ENCODE peak calls at places on chromosomes 16 and 17, in four cellular contexts. B is mesenchymal stem cell, Q is IMR-90, W is neuronal stem cell. A is an unnamed sample.

GRCh38 chr16:11670171-11671131 is 2.2 kb downstream of the SNN start:
- DNase-seq in B (no peak), W (no peak), Q (no peak), A (no peak)

GRCh38 chr17:14815079-14815478 is 450.0 kb downstream of the PMP22 start:
- DNase-seq in Q (peak), B (no peak), W (no peak), A (no peak)

GRCh38 chr16:31870809-31871208 is 2.8 kb upstream of the ZNF267 start:
- DNase-seq in W (no peak), Q (no peak), B (no peak), A (no peak)

GRCh38 chr17:78771758-78772382 is 10.2 kb downstream of the CYTH1 start:
- DNase-seq in W (no peak), Q (no peak), B (no peak), A (no peak)

GRCh38 chr17:51848451-51848850 is 310.1 kb downstream of the CA10 start:
- DNase-seq in B (no peak), Q (no peak), W (no peak), A (no peak)

GRCh38 chr17:77894126-77894956 is 64.2 kb upstream of the TNRC6C start:
- DNase-seq in W (no peak), B (no peak), Q (no peak), A (no peak)

GRCh38 chr17:71361691-71362450 is 758.9 kb upstream of the SOX9 start:
- DNase-seq in B (no peak), W (no peak), Q (peak), A (no peak)

GRCh38 chr16:64242510-64242909 is 879.4 kb downstream of the CDH11 start:
- DNase-seq in B (no peak), Q (no peak), W (no peak), A (no peak)

GRCh38 chr17:44556114-44556853 is 1.0 kb upstream of the FZD2 start:
- DNase-seq in B (peak), W (peak), Q (peak), A (peak)

GRCh38 chr17:6231465-6231864 is 161.3 kb downstream of the WSCD1 start:
- DNase-seq in Q (no peak), W (no peak), B (no peak), A (no peak)

GRCh38 chr17:82118178-82118814 is 20.3 kb upstream of the FASN start:
- DNase-seq in W (no peak), B (no peak), Q (no peak), A (no peak)

GRCh38 chr16:68232335-68232734 is 3.6 kb downstream of the ESRP2 start:
- DNase-seq in Q (no peak), B (no peak), W (no peak), A (no peak)

GRCh38 chr16:57807252-57807967 is 5.1 kb upstream of the KIFC3 start:
- DNase-seq in W (no peak), B (peak), Q (no peak), A (no peak)

GRCh38 chr17:78966123-78966813 is 13.5 kb downstream of the LGALS3BP start:
- DNase-seq in Q (no peak), W (no peak), B (no peak), A (peak)

GRCh38 chr17:39580082-39580468 is 27.6 kb downstream of the NEUROD2 start:
- DNase-seq in W (no peak), Q (no peak), B (no peak), A (no peak)

GRCh38 chr16:8661703-8662102 is 12.7 kb upstream of the ABAT start:
- DNase-seq in Q (no peak), B (no peak), W (no peak), A (no peak)

GRCh38 chr17:50465635-50466034 is 3.0 kb downstream of the CHAD start:
- DNase-seq in B (no peak), Q (no peak), W (no peak), A (no peak)

GRCh38 chr17:35051183-35051578 is 12.3 kb downstream of the RFFL start:
- DNase-seq in Q (no peak), B (peak), W (no peak), A (no peak)

GRCh38 chr17:30482555-30482954 is 5.3 kb downstream of the GOSR1 start:
- DNase-seq in Q (no peak), B (no peak), W (no peak), A (no peak)

GRCh38 chr17:18314059-18314730 is 599 bp downstream of the TOP3A start:
- DNase-seq in B (peak), W (peak), Q (peak), A (no peak)

GRCh38 chr17:19460695-19461094 is 49.7 kb downstream of the RNF112 start:
- DNase-seq in Q (no peak), W (no peak), B (no peak), A (peak)

GRCh38 chr17:63944736-63945499 is 12.8 kb upstream of the CD79B start:
- DNase-seq in Q (no peak), B (no peak), W (no peak), A (no peak)

GRCh38 chr17:12133183-12133582 is 112.5 kb downstream of the MAP2K4 start:
- DNase-seq in Q (peak), B (peak), W (no peak), A (no peak)

GRCh38 chr16:67164599-67165061 is at the start of gene HSF4:
- DNase-seq in B (no peak), W (no peak), Q (no peak), A (no peak)

GRCh38 chr17:67994827-67995567 is 1.3 kb downstream of the C17orf58 start:
- DNase-seq in Q (peak), W (peak), B (peak), A (peak)

GRCh38 chr17:29622337-29623282 is at the start of gene CORO6:
- DNase-seq in B (peak), W (peak), Q (peak), A (peak)

GRCh38 chr16:68286153-68287074 is 22.1 kb downstream of the SLC7A6 start:
- DNase-seq in Q (no peak), W (no peak), B (no peak), A (no peak)

GRCh38 chr17:17175917-17176316 is 30.2 kb downstream of the PLD6 start:
- DNase-seq in W (no peak), B (no peak), Q (no peak), A (no peak)

GRCh38 chr16:84050316-84050715 is 7.7 kb upstream of the SLC38A8 start:
- DNase-seq in Q (no peak), B (no peak), W (no peak), A (no peak)

GRCh38 chr16:4301968-4302367 is 13.9 kb upstream of the GLIS2 start:
- DNase-seq in B (no peak), Q (no peak), W (no peak), A (no peak)

GRCh38 chr17:78419970-78420820 is 41.7 kb downstream of the PGS1 start:
- DNase-seq in W (no peak), B (no peak), Q (no peak), A (no peak)

GRCh38 chr16:49550666-49551065 is 177.1 kb downstream of the C16orf78 start:
- DNase-seq in B (no peak), Q (no peak), W (no peak), A (no peak)

GRCh38 chr17:74549343-74549742 is 3.4 kb upstream of the CD300C start:
- DNase-seq in W (no peak), B (no peak), Q (no peak), A (no peak)

GRCh38 chr16:57693539-57693938 is 1.1 kb upstream of the DRC7 start:
- DNase-seq in W (no peak), Q (no peak), B (no peak), A (no peak)

GRCh38 chr17:72399023-72399607 is 278.3 kb downstream of the SOX9 start:
- DNase-seq in Q (no peak), B (no peak), W (no peak), A (no peak)

GRCh38 chr17:45787044-45787443 is 2.9 kb downstream of the CRHR1 start:
- DNase-seq in W (no peak), Q (no peak), B (no peak), A (no peak)

GRCh38 chr16:81403601-81404391 is 40.8 kb upstream of the CMIP start:
- DNase-seq in Q (peak), W (peak), B (peak), A (peak)

GRCh38 chr17:17823433-17824118 is 13.2 kb downstream of the SREBF1 start:
- DNase-seq in B (peak), Q (peak), W (peak), A (peak)

GRCh38 chr16:27449434-27450188 is 47.6 kb downstream of the IL21R start:
- DNase-seq in B (no peak), W (no peak), Q (no peak), A (no peak)

GRCh38 chr17:59791603-59792457 is 84.4 kb downstream of the VMP1 start:
- DNase-seq in W (no peak), Q (peak), B (no peak), A (no peak)

DNA sequence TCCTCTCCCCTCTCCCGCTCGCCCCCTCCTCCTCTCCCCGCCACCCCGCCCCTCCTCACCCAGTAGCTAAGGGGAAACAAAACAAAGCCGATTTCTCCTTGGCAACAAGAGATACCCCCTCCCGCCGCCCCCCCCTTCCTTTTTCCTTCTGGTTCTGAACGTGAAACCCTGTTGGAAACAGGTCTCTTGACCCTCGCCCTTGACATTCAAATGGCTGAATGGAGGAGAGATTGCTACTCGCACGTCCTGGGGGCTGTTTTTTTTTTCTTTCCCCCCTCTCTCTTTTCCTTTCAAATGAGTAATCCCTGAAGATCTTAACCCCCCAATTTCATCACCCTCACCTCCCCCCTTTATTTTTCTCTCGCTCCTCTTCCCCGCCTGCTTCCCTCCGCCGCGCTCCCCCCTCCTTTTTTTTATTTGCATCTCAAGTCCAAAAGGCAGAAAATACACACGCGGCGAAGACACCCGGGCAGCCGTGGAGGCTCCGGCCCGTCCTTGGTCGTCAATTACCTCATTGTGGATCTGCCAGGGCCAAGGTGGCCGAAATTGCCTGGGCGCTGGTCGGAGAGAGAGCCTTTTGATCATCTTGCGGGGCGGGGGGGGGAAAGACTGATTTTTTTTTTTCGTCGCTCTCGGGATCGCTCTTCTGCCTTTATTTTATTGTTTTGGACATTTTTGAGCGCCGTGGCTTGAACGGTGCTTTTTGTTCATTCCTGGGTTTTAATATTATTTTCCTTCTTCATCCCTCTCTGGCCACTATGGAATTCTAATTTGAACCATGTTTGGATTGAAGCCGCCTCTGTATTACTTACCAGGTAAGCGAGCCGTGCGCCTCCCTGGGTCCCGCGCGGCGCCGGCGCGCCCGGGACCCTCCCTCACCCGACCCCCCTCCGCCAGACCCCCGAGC is 57.3 kb upstream of the GSE1 start:
- DNase-seq in Q (no peak), B (peak), W (no peak), A (peak)
- H4K91ac ChIP-seq in Q (peak), B (peak), W (no peak), A (no peak)

DNA sequence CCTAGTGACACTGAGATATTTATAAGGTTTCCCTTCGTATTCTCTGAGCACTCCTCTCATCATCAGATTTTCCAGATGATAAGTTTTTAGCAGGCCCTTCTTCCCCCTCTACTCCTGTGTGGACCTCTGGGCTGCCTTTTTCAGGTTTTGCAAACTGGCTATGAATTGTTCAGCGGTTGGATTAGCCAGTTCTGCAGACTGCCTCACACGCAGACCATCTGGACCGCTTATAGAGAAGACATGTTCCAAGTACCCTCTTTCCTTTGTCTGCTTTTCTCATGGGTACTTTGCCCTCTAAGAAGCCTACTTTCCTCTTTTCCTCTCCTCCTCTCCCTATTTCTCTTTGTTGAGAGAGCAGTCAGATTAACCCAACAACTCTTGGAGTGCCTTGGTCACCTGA is 111.6 kb downstream of the GRIN2A start:
- DNase-seq in B (no peak), W (no peak), Q (no peak), A (no peak)
- H4K91ac ChIP-seq in B (no peak), W (no peak), Q (no peak), A (no peak)

GRCh38 chr17:57531078-57531477 is 214.0 kb downstream of the CCDC182 start:
- DNase-seq in W (no peak), Q (no peak), B (no peak), A (no peak)

GRCh38 chr17:57527437-57528083 is 217.5 kb downstream of the CCDC182 start:
- DNase-seq in B (no peak), Q (no peak), W (peak), A (no peak)

GRCh38 chr17:57530026-57530425 is 215.1 kb downstream of the CCDC182 start:
- DNase-seq in W (no peak), B (no peak), Q (no peak), A (no peak)

GRCh38 chr17:57530508-57530907 is 214.6 kb downstream of the CCDC182 start:
- DNase-seq in B (peak), Q (peak), W (no peak), A (no peak)

DNA sequence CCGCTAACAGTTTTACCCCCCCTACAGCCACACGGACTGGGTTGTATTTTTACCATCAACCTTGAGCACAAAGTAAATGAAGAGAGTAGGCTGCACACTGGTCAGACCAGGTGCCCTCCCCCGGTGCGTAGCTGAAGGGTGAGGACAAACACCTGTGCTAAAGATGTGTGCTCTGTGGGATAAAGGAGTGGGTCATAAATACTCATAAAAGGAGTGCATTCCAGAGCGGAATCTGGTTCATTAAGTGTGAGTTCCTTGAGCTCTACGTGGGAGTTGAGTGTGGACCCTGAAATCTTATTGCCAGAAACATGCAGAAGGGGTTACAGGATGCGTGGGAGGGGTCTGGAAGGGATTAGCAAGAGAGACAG is 217.0 kb downstream of the CCDC182 start:
- DNase-seq in W (no peak), B (no peak), Q (no peak), A (no peak)
- H4K91ac ChIP-seq in W (no peak), B (no peak), Q (no peak), A (no peak)

DNA sequence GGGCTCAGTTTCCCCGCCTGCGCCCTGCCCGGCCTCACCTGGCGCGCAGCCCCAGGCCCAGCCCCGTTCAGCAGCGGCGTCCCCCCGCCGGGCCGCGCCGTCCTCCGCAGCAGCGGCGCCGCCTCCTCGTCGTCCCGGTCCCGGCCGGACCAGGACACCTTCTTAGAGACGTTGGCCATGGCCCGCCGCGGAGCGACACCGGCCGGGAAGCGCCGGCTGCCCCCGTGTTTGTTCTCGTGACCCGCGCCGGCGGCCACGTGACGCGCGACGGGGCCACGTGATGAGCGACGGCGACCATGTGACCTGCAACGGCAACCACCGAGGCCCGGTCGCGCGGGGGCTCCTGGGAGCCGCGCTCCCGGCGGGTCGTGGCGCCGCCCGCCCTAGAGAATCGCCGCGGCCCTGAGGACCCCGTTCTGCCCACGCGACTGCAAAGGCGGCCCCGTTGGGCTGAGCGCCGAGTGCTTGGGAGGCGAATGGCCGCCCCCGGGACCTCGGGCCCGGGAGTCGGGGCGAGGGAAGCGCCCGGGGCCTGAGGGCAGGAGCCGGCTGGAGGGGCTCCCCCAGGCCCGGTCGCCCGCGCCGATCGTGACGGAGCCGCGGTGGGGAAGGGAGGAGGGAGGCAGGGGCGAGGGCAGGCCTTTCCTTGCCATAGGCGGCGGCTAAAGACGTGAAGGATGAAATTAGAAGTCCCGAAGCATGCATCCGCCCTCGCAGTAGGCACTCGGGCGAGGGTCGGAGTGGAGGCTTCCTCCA is at the start of gene CLCN7:
- DNase-seq in B (peak), W (peak), Q (peak), A (peak)
- H4K91ac ChIP-seq in B (peak), W (no peak), Q (peak), A (no peak)

GRCh38 chr16:88635671-88636070 is 2.7 kb upstream of the IL17C start:
- DNase-seq in W (no peak), B (no peak), Q (no peak), A (no peak)
- H4K91ac ChIP-seq in W (peak), B (no peak), Q (no peak), A (no peak)

GRCh38 chr16:1708768-1709180 is 2.8 kb downstream of the MAPK8IP3 start:
- DNase-seq in W (no peak), Q (peak), B (no peak), A (no peak)

GRCh38 chr16:1709356-1709755 is 3.4 kb downstream of the MAPK8IP3 start:
- DNase-seq in W (no peak), B (no peak), Q (no peak), A (no peak)

GRCh38 chr16:1713331-1713730 is 7.3 kb downstream of the MAPK8IP3 start:
- DNase-seq in W (no peak), Q (no peak), B (no peak), A (no peak)

GRCh38 chr16:1712791-1713261 is 6.8 kb downstream of the MAPK8IP3 start:
- DNase-seq in W (no peak), B (peak), Q (peak), A (no peak)

GRCh38 chr16:1710811-1711507 is 5.0 kb downstream of the MAPK8IP3 start:
- DNase-seq in W (no peak), Q (no peak), B (no peak), A (no peak)
- H4K91ac ChIP-seq in W (no peak), Q (no peak), B (no peak), A (no peak)

DNA sequence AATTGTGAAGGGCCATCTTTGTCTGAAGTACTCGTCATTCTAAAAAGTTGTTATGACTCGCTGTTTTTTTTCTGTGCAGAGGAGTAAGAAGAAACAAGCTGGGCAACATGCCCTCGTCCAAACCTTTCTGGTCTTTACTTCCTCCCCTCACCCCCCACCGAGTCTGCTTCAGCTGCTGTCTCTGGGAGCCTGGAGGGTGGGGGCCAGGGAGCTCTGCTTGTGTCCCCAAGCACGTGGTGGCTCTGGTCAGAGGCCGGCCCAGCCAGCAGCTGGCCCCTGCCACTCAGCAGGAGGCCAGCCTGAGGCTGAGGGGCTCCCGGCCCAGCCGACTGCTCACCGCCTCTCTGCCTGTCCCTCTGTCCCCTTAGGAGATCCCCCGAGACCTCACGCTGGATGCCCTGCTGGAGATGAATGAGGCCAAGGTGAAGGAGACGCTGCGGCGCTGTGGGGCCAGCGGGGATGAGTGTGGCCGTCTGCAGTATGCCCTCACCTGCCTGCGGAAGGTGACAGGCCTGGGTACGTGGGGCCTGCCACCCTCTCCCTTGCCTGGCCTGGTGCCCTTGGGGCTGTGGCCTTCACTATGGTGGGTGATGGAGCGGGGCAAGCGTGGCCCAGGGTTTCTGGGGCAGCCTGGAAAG is 53.7 kb upstream of the LGALS9 start:
- DNase-seq in B (peak), W (no peak), Q (peak), A (peak)
- H4K91ac ChIP-seq in B (peak), W (peak), Q (peak), A (no peak)

A was measured in H9.